ENCODE peak calls at places on chromosomes 7 and 10, in eight cellular contexts. One of them, this sample, is unnamed.

GRCh38 chr7:17661982-17662585 is 278.2 kb downstream of the SNX13 start:
- DNase-seq in pancreas: no peak
- DNase-seq in astrocyte of the spinal cord: peak; percentile 66
- DNase-seq in Peyer's patch: no peak
- DNase-seq in spleen: no peak
- DNase-seq in brain microvascular endothelial cell: no peak
- DNase-seq in fibroblast of lung: peak; percentile 83
- DNase-seq in lower lobe of right lung: no peak
- DNase-seq in this sample: peak; percentile 68

GRCh38 chr10:28970231-28970630 is 292.9 kb downstream of the BAMBI start:
- DNase-seq in pancreas: no peak
- DNase-seq in lower lobe of right lung: no peak
- DNase-seq in fibroblast of lung: peak; percentile 80
- DNase-seq in spleen: no peak
- DNase-seq in brain microvascular endothelial cell: peak; percentile 74
- DNase-seq in astrocyte of the spinal cord: peak; percentile 64
- DNase-seq in Peyer's patch: no peak
- DNase-seq in this sample: no peak

GRCh38 chr10:77455538-77455937 is 182.1 kb downstream of the KCNMA1 start:
- DNase-seq in pancreas: no peak
- DNase-seq in lower lobe of right lung: no peak
- DNase-seq in fibroblast of lung: peak; percentile 38
- DNase-seq in Peyer's patch: no peak
- DNase-seq in astrocyte of the spinal cord: no peak
- DNase-seq in spleen: no peak
- DNase-seq in brain microvascular endothelial cell: no peak
- DNase-seq in this sample: no peak

GRCh38 chr10:775245-776075 is 86.0 kb upstream of the DIP2C start:
- DNase-seq in fibroblast of lung: peak; percentile 51
- DNase-seq in pancreas: no peak
- DNase-seq in Peyer's patch: no peak
- DNase-seq in brain microvascular endothelial cell: no peak
- DNase-seq in spleen: no peak
- DNase-seq in lower lobe of right lung: peak; percentile 42
- DNase-seq in astrocyte of the spinal cord: no peak
- DNase-seq in this sample: peak; percentile 18

GRCh38 chr7:125118444-125118843 is 188.8 kb upstream of the POT1 start:
- DNase-seq in brain microvascular endothelial cell: no peak
- DNase-seq in astrocyte of the spinal cord: no peak
- DNase-seq in spleen: no peak
- DNase-seq in Peyer's patch: no peak
- DNase-seq in fibroblast of lung: no peak
- DNase-seq in pancreas: no peak
- DNase-seq in lower lobe of right lung: no peak
- DNase-seq in this sample: no peak

GRCh38 chr10:71260622-71261325 is 48.4 kb downstream of the UNC5B start:
- DNase-seq in lower lobe of right lung: no peak
- DNase-seq in astrocyte of the spinal cord: peak; percentile 90
- DNase-seq in fibroblast of lung: peak; percentile 96
- DNase-seq in Peyer's patch: no peak
- DNase-seq in spleen: no peak
- DNase-seq in pancreas: no peak
- DNase-seq in brain microvascular endothelial cell: peak; percentile 66
- DNase-seq in this sample: peak; percentile 84

GRCh38 chr10:20957744-20958143 is 60.6 kb upstream of the NEBL start:
- DNase-seq in fibroblast of lung: no peak
- DNase-seq in Peyer's patch: no peak
- DNase-seq in pancreas: no peak
- DNase-seq in spleen: no peak
- DNase-seq in brain microvascular endothelial cell: no peak
- DNase-seq in astrocyte of the spinal cord: no peak
- DNase-seq in lower lobe of right lung: no peak
- DNase-seq in this sample: no peak

GRCh38 chr7:29127527-29127926 is 18.8 kb downstream of the CPVL start:
- DNase-seq in pancreas: no peak
- DNase-seq in lower lobe of right lung: no peak
- DNase-seq in brain microvascular endothelial cell: no peak
- DNase-seq in fibroblast of lung: no peak
- DNase-seq in spleen: no peak
- DNase-seq in astrocyte of the spinal cord: no peak
- DNase-seq in Peyer's patch: no peak
- DNase-seq in this sample: no peak

GRCh38 chr7:44367475-44368030 is 42.2 kb upstream of the CAMK2B start:
- DNase-seq in Peyer's patch: no peak
- DNase-seq in astrocyte of the spinal cord: no peak
- DNase-seq in fibroblast of lung: no peak
- DNase-seq in brain microvascular endothelial cell: no peak
- DNase-seq in pancreas: no peak
- DNase-seq in lower lobe of right lung: no peak
- DNase-seq in spleen: no peak
- DNase-seq in this sample: no peak

GRCh38 chr10:78520737-78521430 is 487.2 kb downstream of the RPS24 start:
- DNase-seq in Peyer's patch: no peak
- DNase-seq in astrocyte of the spinal cord: peak; percentile 42
- DNase-seq in fibroblast of lung: peak; percentile 62
- DNase-seq in lower lobe of right lung: no peak
- DNase-seq in brain microvascular endothelial cell: peak; percentile 12
- DNase-seq in pancreas: no peak
- DNase-seq in spleen: no peak
- DNase-seq in this sample: peak; percentile 29

GRCh38 chr7:134126937-134127848 is at the start of gene LRGUK:
- DNase-seq in lower lobe of right lung: peak; percentile 89
- DNase-seq in astrocyte of the spinal cord: peak; percentile 75
- DNase-seq in pancreas: peak; percentile 77
- DNase-seq in fibroblast of lung: peak; percentile 75
- DNase-seq in spleen: peak; percentile 94
- DNase-seq in Peyer's patch: peak; percentile 75
- DNase-seq in brain microvascular endothelial cell: peak; percentile 82
- DNase-seq in this sample: peak; percentile 77

GRCh38 chr7:90988996-90989765 is 275.1 kb upstream of the FZD1 start:
- DNase-seq in fibroblast of lung: peak; percentile 21
- DNase-seq in pancreas: no peak
- DNase-seq in brain microvascular endothelial cell: no peak
- DNase-seq in lower lobe of right lung: no peak
- DNase-seq in Peyer's patch: no peak
- DNase-seq in astrocyte of the spinal cord: no peak
- DNase-seq in spleen: no peak
- DNase-seq in this sample: no peak

GRCh38 chr10:16792675-16793074 is 24.5 kb downstream of the RSU1 start:
- DNase-seq in fibroblast of lung: peak; percentile 87
- DNase-seq in astrocyte of the spinal cord: peak; percentile 79
- DNase-seq in Peyer's patch: no peak
- DNase-seq in brain microvascular endothelial cell: peak; percentile 61
- DNase-seq in spleen: no peak
- DNase-seq in pancreas: no peak
- DNase-seq in lower lobe of right lung: no peak
- DNase-seq in this sample: peak; percentile 42

GRCh38 chr7:116210345-116211005 is at the start of gene TES:
- DNase-seq in astrocyte of the spinal cord: peak; percentile 58
- DNase-seq in fibroblast of lung: peak; percentile 76
- DNase-seq in pancreas: peak; percentile 78
- DNase-seq in brain microvascular endothelial cell: no peak
- DNase-seq in lower lobe of right lung: peak; percentile 87
- DNase-seq in Peyer's patch: peak; percentile 90
- DNase-seq in spleen: peak; percentile 96
- DNase-seq in this sample: peak; percentile 57

GRCh38 chr10:130174343-130174742 is 38.2 kb downstream of the GLRX3 start:
- DNase-seq in Peyer's patch: no peak
- DNase-seq in spleen: no peak
- DNase-seq in pancreas: no peak
- DNase-seq in lower lobe of right lung: no peak
- DNase-seq in astrocyte of the spinal cord: no peak
- DNase-seq in fibroblast of lung: peak; percentile 9
- DNase-seq in brain microvascular endothelial cell: no peak
- DNase-seq in this sample: no peak

GRCh38 chr7:101555269-101555920 is 73.7 kb downstream of the MYL10 start:
- DNase-seq in lower lobe of right lung: no peak
- DNase-seq in Peyer's patch: no peak
- DNase-seq in brain microvascular endothelial cell: no peak
- DNase-seq in pancreas: no peak
- DNase-seq in spleen: peak; percentile 54
- DNase-seq in fibroblast of lung: no peak
- DNase-seq in astrocyte of the spinal cord: no peak
- DNase-seq in this sample: no peak

GRCh38 chr7:44258423-44258760 is 57.6 kb downstream of the YKT6 start:
- DNase-seq in brain microvascular endothelial cell: no peak
- DNase-seq in pancreas: no peak
- DNase-seq in astrocyte of the spinal cord: no peak
- DNase-seq in Peyer's patch: no peak
- DNase-seq in spleen: no peak
- DNase-seq in fibroblast of lung: no peak
- DNase-seq in lower lobe of right lung: no peak
- DNase-seq in this sample: no peak

GRCh38 chr7:80324032-80324431 is 187.8 kb downstream of the GNAT3 start:
- DNase-seq in fibroblast of lung: peak; percentile 89
- DNase-seq in brain microvascular endothelial cell: peak; percentile 77
- DNase-seq in lower lobe of right lung: no peak
- DNase-seq in pancreas: no peak
- DNase-seq in astrocyte of the spinal cord: peak; percentile 75
- DNase-seq in spleen: no peak
- DNase-seq in Peyer's patch: no peak
- DNase-seq in this sample: peak; percentile 93

GRCh38 chr10:44245601-44245938 is 139.3 kb downstream of the CXCL12 start:
- DNase-seq in pancreas: no peak
- DNase-seq in lower lobe of right lung: no peak
- DNase-seq in Peyer's patch: no peak
- DNase-seq in spleen: no peak
- DNase-seq in brain microvascular endothelial cell: peak; percentile 23
- DNase-seq in fibroblast of lung: peak; percentile 61
- DNase-seq in astrocyte of the spinal cord: peak; percentile 22
- DNase-seq in this sample: peak; percentile 61

GRCh38 chr10:74000892-74001669 is 3.2 kb downstream of the VCL start:
- DNase-seq in brain microvascular endothelial cell: no peak
- DNase-seq in Peyer's patch: no peak
- DNase-seq in spleen: no peak
- DNase-seq in fibroblast of lung: no peak
- DNase-seq in astrocyte of the spinal cord: no peak
- DNase-seq in lower lobe of right lung: no peak
- DNase-seq in pancreas: no peak
- DNase-seq in this sample: no peak
- H3K4me3 ChIP-seq in brain microvascular endothelial cell: peak overlapping the region; percentile 97
- H3K4me3 ChIP-seq in Peyer's patch: no peak overlapping the region
- H3K4me3 ChIP-seq in spleen: peak overlapping the region; percentile 94
- H3K4me3 ChIP-seq in fibroblast of lung: peak overlapping the region; percentile 89
- H3K4me3 ChIP-seq in astrocyte of the spinal cord: peak overlapping the region; percentile 92
- H3K4me3 ChIP-seq in lower lobe of right lung: peak overlapping the region; percentile 2
- H3K4me3 ChIP-seq in pancreas: no peak overlapping the region
- H3K4me3 ChIP-seq in this sample: peak overlapping the region; percentile 98

GRCh38 chr7:26618898-26619297 is 245.5 kb downstream of the SKAP2 start:
- DNase-seq in astrocyte of the spinal cord: no peak
- DNase-seq in fibroblast of lung: no peak
- DNase-seq in lower lobe of right lung: no peak
- DNase-seq in pancreas: no peak
- DNase-seq in spleen: no peak
- DNase-seq in Peyer's patch: no peak
- DNase-seq in brain microvascular endothelial cell: no peak
- DNase-seq in this sample: no peak

GRCh38 chr7:26618458-26618857 is 245.9 kb downstream of the SKAP2 start:
- DNase-seq in brain microvascular endothelial cell: no peak
- DNase-seq in pancreas: no peak
- DNase-seq in fibroblast of lung: no peak
- DNase-seq in astrocyte of the spinal cord: no peak
- DNase-seq in lower lobe of right lung: no peak
- DNase-seq in Peyer's patch: no peak
- DNase-seq in spleen: no peak
- DNase-seq in this sample: no peak

GRCh38 chr7:26617066-26617465 is 247.3 kb downstream of the SKAP2 start:
- DNase-seq in pancreas: no peak
- DNase-seq in Peyer's patch: no peak
- DNase-seq in fibroblast of lung: no peak
- DNase-seq in brain microvascular endothelial cell: no peak
- DNase-seq in lower lobe of right lung: no peak
- DNase-seq in spleen: no peak
- DNase-seq in astrocyte of the spinal cord: no peak
- DNase-seq in this sample: no peak

GRCh38 chr7:26619348-26619747 is 245.0 kb downstream of the SKAP2 start:
- DNase-seq in brain microvascular endothelial cell: no peak
- DNase-seq in astrocyte of the spinal cord: no peak
- DNase-seq in lower lobe of right lung: no peak
- DNase-seq in fibroblast of lung: no peak
- DNase-seq in Peyer's patch: no peak
- DNase-seq in pancreas: no peak
- DNase-seq in spleen: no peak
- DNase-seq in this sample: no peak

DNA sequence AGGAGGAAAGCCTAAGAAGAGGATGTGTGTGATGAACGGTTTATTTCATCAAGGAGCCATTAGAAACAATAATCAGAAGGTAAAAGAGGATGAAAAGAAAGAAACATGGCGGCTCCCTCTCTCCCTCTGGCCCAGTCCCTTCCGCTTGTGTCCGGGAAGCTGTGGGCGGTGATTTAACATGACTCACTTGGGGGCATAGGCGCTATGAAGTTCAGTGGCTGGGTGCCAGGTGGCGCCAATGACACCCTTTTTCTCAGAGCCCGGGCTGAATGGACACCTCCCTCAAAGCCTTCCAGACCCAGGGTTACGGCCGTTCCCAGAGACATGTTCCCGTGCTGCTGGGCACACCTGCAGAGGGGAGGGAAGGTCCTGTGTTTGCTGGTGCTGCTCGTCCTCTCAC is 244.0 kb downstream of the SKAP2 start:
- DNase-seq in brain microvascular endothelial cell: no peak
- DNase-seq in astrocyte of the spinal cord: peak; percentile 2
- DNase-seq in pancreas: no peak
- DNase-seq in spleen: no peak
- DNase-seq in Peyer's patch: no peak
- DNase-seq in lower lobe of right lung: no peak
- DNase-seq in fibroblast of lung: no peak
- DNase-seq in this sample: no peak
- TF ChIP-seq CTCF in brain microvascular endothelial cell: no peak
- TF ChIP-seq CTCF in astrocyte of the spinal cord: no peak
- TF ChIP-seq CTCF in pancreas: no peak
- TF ChIP-seq CTCF in spleen: no peak
- TF ChIP-seq CTCF in Peyer's patch: no peak
- TF ChIP-seq CTCF in lower lobe of right lung: no peak
- TF ChIP-seq CTCF in fibroblast of lung: no peak
- TF ChIP-seq CTCF in this sample: no peak

DNA sequence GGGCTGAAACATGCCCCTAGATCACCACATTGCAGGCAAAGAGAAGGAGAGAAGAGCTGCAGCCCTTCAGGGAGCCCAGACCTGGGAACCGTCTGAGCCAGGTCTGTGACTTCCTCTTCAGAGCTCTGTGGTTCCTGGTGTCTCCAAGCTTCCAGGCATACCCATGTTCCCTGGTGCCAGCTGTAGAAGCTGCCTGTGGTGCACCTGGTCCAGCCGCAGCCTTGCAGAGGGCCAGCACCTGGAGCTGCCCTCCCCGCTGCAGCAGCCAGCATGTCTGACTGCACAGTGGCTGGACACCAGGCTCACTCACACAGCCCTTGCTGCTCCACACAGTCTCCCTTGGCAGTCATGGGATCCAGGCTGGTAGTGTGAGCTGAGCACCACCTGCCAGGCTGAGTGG is 33.6 kb downstream of the C7orf25 start:
- DNase-seq in fibroblast of lung: no peak
- DNase-seq in pancreas: no peak
- DNase-seq in Peyer's patch: no peak
- DNase-seq in astrocyte of the spinal cord: no peak
- DNase-seq in brain microvascular endothelial cell: no peak
- DNase-seq in lower lobe of right lung: no peak
- DNase-seq in spleen: no peak
- DNase-seq in this sample: no peak
- H3K4me3 ChIP-seq in fibroblast of lung: no peak overlapping the region
- H3K4me3 ChIP-seq in pancreas: no peak overlapping the region
- H3K4me3 ChIP-seq in Peyer's patch: no peak overlapping the region
- H3K4me3 ChIP-seq in astrocyte of the spinal cord: no peak overlapping the region
- H3K4me3 ChIP-seq in brain microvascular endothelial cell: no peak overlapping the region
- H3K4me3 ChIP-seq in lower lobe of right lung: no peak overlapping the region
- H3K4me3 ChIP-seq in spleen: no peak overlapping the region
- H3K4me3 ChIP-seq in this sample: no peak overlapping the region

GRCh38 chr7:1873857-1874521 is 203.9 kb downstream of the ELFN1 start:
- DNase-seq in brain microvascular endothelial cell: no peak
- DNase-seq in fibroblast of lung: no peak
- DNase-seq in astrocyte of the spinal cord: no peak
- DNase-seq in spleen: no peak
- DNase-seq in Peyer's patch: no peak
- DNase-seq in lower lobe of right lung: no peak
- DNase-seq in pancreas: no peak
- DNase-seq in this sample: no peak
- TF ChIP-seq CTCF in brain microvascular endothelial cell: no peak
- TF ChIP-seq CTCF in fibroblast of lung: no peak
- TF ChIP-seq CTCF in astrocyte of the spinal cord: no peak
- TF ChIP-seq CTCF in spleen: no peak
- TF ChIP-seq CTCF in Peyer's patch: no peak
- TF ChIP-seq CTCF in lower lobe of right lung: no peak
- TF ChIP-seq CTCF in pancreas: no peak
- TF ChIP-seq CTCF in this sample: no peak

This sample was measured in AG10803.